ENCODE peak calls at places on chromosome 7, in five cellular contexts. R, Z, H, S and O are unnamed samples.

GRCh38 chr7:250523-250922 is 39.4 kb upstream of the FOXL3 start:
- DNase-seq in R (no peak), S (no peak), H (no peak), Z (no peak), O (no peak)

GRCh38 chr7:26958834-26959233 is 94.4 kb upstream of the SKAP2 start:
- DNase-seq in R (no peak), H (no peak), Z (no peak), S (no peak), O (no peak)

GRCh38 chr7:110601710-110602109 is 489.2 kb upstream of the LRRN3 start:
- DNase-seq in H (no peak), S (no peak), Z (no peak), R (no peak), O (no peak)

GRCh38 chr7:6156734-6157133 is 115.7 kb downstream of the CYTH3 start:
- DNase-seq in S (no peak), H (no peak), Z (no peak), R (no peak), O (no peak)

GRCh38 chr7:81638216-81638615 is 131.6 kb downstream of the HGF start:
- DNase-seq in H (no peak), S (no peak), R (no peak), Z (no peak), O (no peak)

GRCh38 chr7:96055717-96056116 is 266.2 kb downstream of the SLC25A13 start:
- DNase-seq in Z (no peak), R (no peak), S (no peak), H (no peak), O (no peak)

GRCh38 chr7:133582766-133583523 is 330.1 kb downstream of the EXOC4 start:
- DNase-seq in Z (no peak), S (no peak), H (no peak), R (no peak), O (no peak)

GRCh38 chr7:87735360-87735759 is 107.2 kb downstream of the RUNDC3B start:
- DNase-seq in Z (no peak), R (no peak), H (no peak), S (no peak), O (no peak)

GRCh38 chr7:81213394-81213793 is 294.5 kb upstream of the SEMA3C start:
- DNase-seq in H (no peak), S (no peak), Z (no peak), R (no peak), O (no peak)

GRCh38 chr7:26100940-26101339 is 51.1 kb upstream of the NFE2L3 start:
- DNase-seq in R (no peak), S (peak), Z (no peak), H (no peak), O (no peak)

GRCh38 chr7:78558571-78558970 is 760.0 kb downstream of the PHTF2 start:
- DNase-seq in Z (no peak), R (no peak), S (no peak), H (no peak), O (no peak)

GRCh38 chr7:1251796-1252542 is 19.3 kb downstream of the UNCX start:
- DNase-seq in R (no peak), Z (no peak), H (no peak), S (no peak), O (no peak)

GRCh38 chr7:78134256-78134655 is 335.7 kb downstream of the PHTF2 start:
- DNase-seq in H (no peak), R (peak), S (peak), Z (no peak), O (no peak)

GRCh38 chr7:94888542-94888941 is 18.9 kb upstream of the PPP1R9A start:
- DNase-seq in S (peak), H (no peak), R (peak), Z (no peak), O (no peak)

GRCh38 chr7:134458806-134459698 is at the start of gene AKR1B1:
- DNase-seq in R (peak), S (peak), H (peak), Z (peak), O (peak)

GRCh38 chr7:95303501-95303900 is 20.8 kb downstream of the PON1 start:
- DNase-seq in Z (no peak), S (no peak), R (no peak), H (no peak), O (no peak)

GRCh38 chr7:87934699-87935372 is 785 bp downstream of the ADAM22 start:
- DNase-seq in Z (no peak), R (peak), H (no peak), S (peak), O (no peak)

GRCh38 chr7:121395494-121395960 is 581 bp downstream of the FAM3C start:
- DNase-seq in S (peak), Z (peak), H (no peak), R (peak), O (peak)

GRCh38 chr7:35975851-35976454 is 175.1 kb downstream of the SEPTIN7 start:
- DNase-seq in R (peak), H (no peak), Z (peak), S (peak), O (peak)

GRCh38 chr7:22142593-22142992 is 196.9 kb upstream of the CDCA7L start:
- DNase-seq in Z (no peak), H (no peak), S (no peak), R (no peak), O (no peak)

GRCh38 chr7:47579458-47579857 is 2.5 kb downstream of the TNS3 start:
- DNase-seq in S (no peak), Z (no peak), R (no peak), H (no peak), O (no peak)

GRCh38 chr7:28346972-28347371 is 65.3 kb upstream of the CREB5 start:
- DNase-seq in H (no peak), S (no peak), Z (no peak), R (no peak), O (no peak)

GRCh38 chr7:157884461-157885062 is 547.8 kb downstream of the DNAJB6 start:
- DNase-seq in S (no peak), H (no peak), R (no peak), Z (no peak), O (no peak)

GRCh38 chr7:108311446-108312168 is 144.6 kb downstream of the NRCAM start:
- DNase-seq in Z (no peak), R (no peak), H (no peak), S (no peak), O (no peak)

GRCh38 chr7:37510043-37510634 is 61.5 kb upstream of the ELMO1 start:
- DNase-seq in Z (peak), S (peak), R (no peak), H (no peak), O (no peak)

GRCh38 chr7:129308047-129308446 is 83.2 kb downstream of the AHCYL2 start:
- DNase-seq in R (no peak), Z (no peak), S (no peak), H (no peak), O (no peak)

GRCh38 chr7:54773472-54774399 is 14.7 kb upstream of the SEC61G start:
- DNase-seq in S (peak), Z (peak), H (peak), R (peak), O (peak)

GRCh38 chr7:140512317-140513000 is 33.2 kb upstream of the MKRN1 start:
- DNase-seq in Z (no peak), R (peak), H (no peak), S (peak), O (no peak)

GRCh38 chr7:55556031-55556430 is 16.3 kb downstream of the VOPP1 start:
- DNase-seq in Z (no peak), H (no peak), R (no peak), S (peak), O (no peak)